ENCODE peak calls at places on chromosomes 5 and 9, in four cellular contexts. Q, B, A and D are unnamed samples.

GRCh38 chr9:96219615-96220257 is 82.2 kb downstream of the HSD17B3 start:
- DNase-seq in Q (peak), B (peak), A (no peak), D (no peak)

GRCh38 chr5:11130111-11130510 is 369.1 kb upstream of the DAP start:
- DNase-seq in Q (peak), B (no peak), A (no peak), D (no peak)

GRCh38 chr9:110464321-110464720 is 115.2 kb downstream of the SVEP1 start:
- DNase-seq in Q (no peak), B (peak), A (no peak), D (no peak)

GRCh38 chr5:127968998-127969397 is 114.6 kb upstream of the SLC12A2 start:
- DNase-seq in Q (no peak), B (no peak), A (no peak), D (no peak)

GRCh38 chr5:75167345-75167744 is 69.3 kb downstream of the ANKRD31 start:
- DNase-seq in Q (peak), B (peak), A (no peak), D (peak)

GRCh38 chr5:139390639-139391569 is 1.2 kb upstream of the MZB1 start:
- DNase-seq in Q (no peak), B (no peak), A (no peak), D (peak)

GRCh38 chr9:27765931-27766835 is 192.9 kb upstream of the C9orf72 start:
- DNase-seq in Q (no peak), B (no peak), A (no peak), D (no peak)

GRCh38 chr9:95075700-95076099 is 241.8 kb downstream of the FANCC start:
- DNase-seq in Q (no peak), B (no peak), A (no peak), D (no peak)

GRCh38 chr5:97044057-97044456 is 98.4 kb downstream of the LIX1 start:
- DNase-seq in Q (peak), B (peak), A (no peak), D (peak)

GRCh38 chr5:153551537-153552079 is 61.1 kb downstream of the GRIA1 start:
- DNase-seq in Q (peak), B (peak), A (no peak), D (peak)

GRCh38 chr5:53425598-53426516 is 54.6 kb upstream of the FST start:
- DNase-seq in Q (peak), B (peak), A (peak), D (peak)

GRCh38 chr5:147860641-147861025 is 17.9 kb upstream of the SCGB3A2 start:
- DNase-seq in Q (no peak), B (peak), A (no peak), D (no peak)

GRCh38 chr9:130110596-130111021 is 56.9 kb downstream of the GPR107 start:
- DNase-seq in Q (no peak), B (no peak), A (no peak), D (no peak)

GRCh38 chr9:118129541-118129940 is 425.3 kb downstream of the TLR4 start:
- DNase-seq in Q (no peak), B (no peak), A (no peak), D (no peak)

GRCh38 chr9:125406812-125407087 is 145.1 kb downstream of the GAPVD1 start:
- DNase-seq in Q (no peak), B (no peak), A (no peak), D (no peak)

GRCh38 chr5:104189909-104190308 is 627.3 kb upstream of the NUDT12 start:
- DNase-seq in Q (no peak), B (no peak), A (no peak), D (peak)

GRCh38 chr9:28050046-28050445 is 476.8 kb upstream of the C9orf72 start:
- DNase-seq in Q (no peak), B (no peak), A (no peak), D (no peak)

GRCh38 chr9:29644514-29644913 is 2071.2 kb upstream of the C9orf72 start:
- DNase-seq in Q (no peak), B (no peak), A (no peak), D (no peak)

GRCh38 chr9:114953917-114954316 is 23.5 kb upstream of the TNFSF8 start:
- DNase-seq in Q (no peak), B (no peak), A (no peak), D (peak)

GRCh38 chr5:65105301-65105700 is 336.6 kb downstream of the CWC27 start:
- DNase-seq in Q (no peak), B (no peak), A (no peak), D (no peak)
- H3K4me2 ChIP-seq in Q (no peak), B (no peak), A (no peak), D (no peak)

DNA sequence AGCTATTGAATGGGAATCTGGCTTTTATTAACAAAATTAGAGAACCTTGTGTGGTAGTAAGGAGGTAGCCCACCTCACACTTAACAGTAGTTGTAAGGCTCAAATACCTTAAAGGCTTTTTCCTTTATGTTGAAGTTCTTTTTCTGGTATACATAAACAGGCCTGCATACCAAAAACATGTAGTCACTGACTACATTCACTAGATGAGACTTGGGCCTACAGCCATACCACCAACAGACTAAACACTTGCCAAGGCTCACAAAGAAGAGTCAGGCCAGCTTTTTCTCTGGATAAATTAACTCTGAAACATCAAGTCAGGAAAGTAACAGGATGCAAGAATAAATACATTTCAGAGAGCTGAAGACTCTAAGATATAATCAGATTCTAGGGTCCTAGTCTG is 78.6 kb upstream of the MPDZ start:
- DNase-seq in Q (no peak), B (no peak), A (no peak), D (peak)
- H3K4me2 ChIP-seq in Q (no peak), B (no peak), A (no peak), D (no peak)

DNA sequence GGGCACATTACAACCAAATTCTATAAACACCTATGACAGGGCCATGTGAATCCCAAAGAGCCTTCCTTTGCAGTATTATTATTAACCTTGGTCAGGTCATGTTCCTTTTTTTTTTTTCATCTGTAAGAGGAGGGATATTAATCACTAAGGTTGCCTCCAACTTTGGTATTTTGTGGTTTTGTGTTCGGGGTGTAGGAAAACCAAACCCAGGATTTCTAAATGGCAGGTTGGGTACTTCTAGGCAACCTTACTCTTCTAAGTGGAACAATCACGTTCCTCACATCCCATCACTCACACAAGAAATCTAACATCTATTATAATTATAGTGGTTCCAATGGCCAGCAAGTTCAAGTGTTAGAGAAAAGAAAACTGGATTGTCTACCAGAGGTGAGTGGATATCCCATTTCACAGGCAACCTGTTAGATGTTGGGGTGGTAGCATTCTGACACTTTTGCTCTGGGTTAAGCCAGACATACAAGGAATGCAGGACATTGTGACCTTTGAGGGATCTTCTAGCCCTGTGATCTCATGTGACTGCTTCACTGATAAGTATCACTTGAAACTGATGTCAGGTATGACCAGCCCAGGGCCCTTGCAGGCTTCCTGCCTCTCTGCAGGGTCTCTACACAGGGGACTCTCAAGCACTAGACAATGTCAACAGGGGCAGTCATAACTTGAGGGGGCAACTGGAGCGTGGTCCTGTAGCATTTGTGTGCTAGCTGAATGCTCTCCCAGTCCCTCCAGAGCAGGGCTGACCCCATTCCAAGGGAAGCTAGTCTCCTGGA is 126.2 kb upstream of the VLDLR start:
- DNase-seq in Q (no peak), B (no peak), A (no peak), D (no peak)
- H3K4me2 ChIP-seq in Q (no peak), B (no peak), A (no peak), D (no peak)

GRCh38 chr9:17761984-17762676 is 183.3 kb downstream of the SH3GL2 start:
- DNase-seq in Q (no peak), B (no peak), A (no peak), D (no peak)

GRCh38 chr9:17764306-17764705 is 185.4 kb downstream of the SH3GL2 start:
- DNase-seq in Q (no peak), B (no peak), A (no peak), D (no peak)

GRCh38 chr9:17757816-17758215 is 178.9 kb downstream of the SH3GL2 start:
- DNase-seq in Q (no peak), B (no peak), A (no peak), D (peak)

DNA sequence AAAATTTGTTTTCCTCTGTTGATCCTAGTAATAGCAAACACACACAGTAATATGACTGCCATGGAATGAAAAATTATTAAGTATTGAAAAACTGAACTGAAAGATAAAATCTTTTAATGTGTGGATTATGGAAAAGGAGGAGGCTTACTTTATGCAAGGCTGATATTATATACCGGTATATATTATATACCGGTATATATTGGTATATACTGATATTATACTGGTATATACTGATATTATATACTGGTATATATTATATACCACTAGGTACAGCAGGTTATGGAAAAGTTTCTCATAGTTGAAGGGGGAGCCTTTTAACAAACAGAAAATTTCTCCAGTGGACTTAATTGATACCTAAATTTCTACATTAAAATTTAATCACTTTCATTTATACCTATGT is 181.4 kb downstream of the SH3GL2 start:
- DNase-seq in Q (no peak), B (no peak), A (no peak), D (no peak)
- H3K4me2 ChIP-seq in Q (no peak), B (no peak), A (no peak), D (no peak)

GRCh38 chr5:34486160-34486765 is 169.9 kb upstream of the RAI14 start:
- DNase-seq in Q (peak), B (peak), A (peak), D (peak)

GRCh38 chr5:34487956-34488355 is 168.2 kb upstream of the RAI14 start:
- DNase-seq in Q (no peak), B (no peak), A (no peak), D (no peak)

GRCh38 chr5:34487202-34487879 is 168.8 kb upstream of the RAI14 start:
- DNase-seq in Q (no peak), B (no peak), A (no peak), D (peak)

GRCh38 chr5:34484591-34485228 is 171.4 kb upstream of the RAI14 start:
- DNase-seq in Q (no peak), B (peak), A (no peak), D (peak)

GRCh38 chr5:34486808-34487201 is 169.3 kb upstream of the RAI14 start:
- DNase-seq in Q (no peak), B (no peak), A (no peak), D (no peak)
- H3K4me2 ChIP-seq in Q (no peak), B (no peak), A (no peak), D (peak)